ENCODE peak calls at places on chromosomes 16 and 17, in five cellular contexts. One of them, this sample, is unnamed.

GRCh38 chr17:40515011-40515410 is 13.6 kb upstream of the TNS4 start:
- DNase-seq in H9: no peak
- DNase-seq in mesenchymal stem cell: no peak
- DNase-seq in H1: no peak
- DNase-seq in neuronal stem cell: no peak
- DNase-seq in this sample: no peak

GRCh38 chr17:27475070-27475673 is 18.9 kb downstream of the KSR1 start:
- DNase-seq in H9: no peak
- DNase-seq in mesenchymal stem cell: no peak
- DNase-seq in H1: no peak
- DNase-seq in neuronal stem cell: no peak
- DNase-seq in this sample: no peak

GRCh38 chr17:17146791-17147406 is 59.2 kb downstream of the PLD6 start:
- DNase-seq in H9: peak; percentile 88
- DNase-seq in mesenchymal stem cell: no peak
- DNase-seq in H1: no peak
- DNase-seq in neuronal stem cell: no peak
- DNase-seq in this sample: peak; percentile 8

GRCh38 chr16:53771655-53772497 is 67.9 kb downstream of the FTO start:
- DNase-seq in H9: no peak
- DNase-seq in mesenchymal stem cell: no peak
- DNase-seq in H1: no peak
- DNase-seq in neuronal stem cell: no peak
- DNase-seq in this sample: no peak

GRCh38 chr17:7885357-7886226 is 3.0 kb upstream of the CHD3 start:
- DNase-seq in H9: peak; percentile 58
- DNase-seq in mesenchymal stem cell: peak; percentile 64
- DNase-seq in H1: no peak
- DNase-seq in neuronal stem cell: peak; percentile 70
- DNase-seq in this sample: peak; percentile 14

GRCh38 chr16:7853197-7853596 is 520.6 kb downstream of the RBFOX1 start:
- DNase-seq in H9: no peak
- DNase-seq in mesenchymal stem cell: no peak
- DNase-seq in H1: no peak
- DNase-seq in neuronal stem cell: no peak
- DNase-seq in this sample: no peak

GRCh38 chr16:85365120-85365519 is 248.0 kb upstream of the GSE1 start:
- DNase-seq in H9: peak; percentile 47
- DNase-seq in mesenchymal stem cell: peak; percentile 46
- DNase-seq in H1: no peak
- DNase-seq in neuronal stem cell: no peak
- DNase-seq in this sample: peak; percentile 33

GRCh38 chr16:58862334-58863024 is 128.4 kb upstream of the GOT2 start:
- DNase-seq in H9: peak; percentile 73
- DNase-seq in mesenchymal stem cell: no peak
- DNase-seq in H1: peak; percentile 59
- DNase-seq in neuronal stem cell: no peak
- DNase-seq in this sample: no peak

GRCh38 chr17:81061027-81061426 is 26.1 kb downstream of the BAIAP2 start:
- DNase-seq in H9: no peak
- DNase-seq in mesenchymal stem cell: no peak
- DNase-seq in H1: no peak
- DNase-seq in neuronal stem cell: no peak
- DNase-seq in this sample: no peak

GRCh38 chr16:1788095-1788707 is 5.3 kb downstream of the IGFALS start:
- DNase-seq in H9: no peak
- DNase-seq in mesenchymal stem cell: no peak
- DNase-seq in H1: no peak
- DNase-seq in neuronal stem cell: no peak
- DNase-seq in this sample: no peak

GRCh38 chr17:72575542-72576233 is 454.9 kb downstream of the SOX9 start:
- DNase-seq in H9: no peak
- DNase-seq in mesenchymal stem cell: no peak
- DNase-seq in H1: no peak
- DNase-seq in neuronal stem cell: no peak
- DNase-seq in this sample: no peak
- H2BK12ac ChIP-seq in H9: no peak overlapping the region
- H2BK12ac ChIP-seq in mesenchymal stem cell: no peak overlapping the region
- H2BK12ac ChIP-seq in H1: no peak overlapping the region
- H2BK12ac ChIP-seq in neuronal stem cell: peak overlapping the region; percentile 1
- H2BK12ac ChIP-seq in this sample: no peak overlapping the region

DNA sequence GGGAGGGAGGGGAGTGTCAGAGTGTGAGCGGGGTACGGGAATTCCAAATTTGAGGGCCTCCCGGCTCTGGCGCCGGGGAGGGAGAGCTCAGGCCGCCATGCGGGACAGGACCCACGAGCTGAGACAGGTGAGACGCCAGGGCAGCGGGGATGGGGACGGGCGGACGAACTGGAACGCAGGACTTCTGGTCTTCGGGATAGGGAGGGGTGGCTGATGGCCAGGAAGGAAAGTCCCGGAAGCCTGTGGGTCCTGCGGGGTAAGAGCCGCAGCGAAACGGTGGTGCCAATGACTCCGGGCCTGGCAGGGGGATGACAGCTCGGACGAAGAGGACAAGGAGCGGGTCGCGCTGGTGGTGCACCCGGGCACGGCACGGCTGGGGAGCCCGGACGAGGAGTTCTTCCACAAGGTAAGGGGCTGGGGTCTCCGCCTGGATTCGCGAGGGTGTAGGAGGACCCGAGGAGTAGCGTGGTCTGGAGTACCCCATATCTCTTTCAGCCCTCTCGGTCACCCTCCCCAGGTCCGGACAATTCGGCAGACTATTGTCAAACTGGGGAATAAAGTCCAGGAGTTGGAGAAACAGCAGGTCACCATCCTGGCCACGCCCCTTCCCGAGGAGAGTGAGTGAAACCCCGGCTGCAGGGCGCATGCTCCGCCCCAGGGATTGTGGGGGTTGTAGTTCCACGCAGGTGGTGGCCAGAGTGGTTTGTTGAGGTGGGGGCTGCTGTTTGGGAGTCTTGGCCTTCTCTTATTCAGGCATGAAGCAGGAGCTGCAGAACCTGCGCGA is 543 bp downstream of the STX4 start:
- DNase-seq in H9: peak; percentile 83
- DNase-seq in mesenchymal stem cell: peak; percentile 84
- DNase-seq in H1: no peak
- DNase-seq in neuronal stem cell: peak; percentile 77
- DNase-seq in this sample: peak; percentile 88
- H4K91ac ChIP-seq in H9: no peak overlapping the region
- H4K91ac ChIP-seq in mesenchymal stem cell: peak overlapping the region; percentile 67
- H4K91ac ChIP-seq in H1: no peak overlapping the region
- H4K91ac ChIP-seq in neuronal stem cell: no peak overlapping the region
- H4K91ac ChIP-seq in this sample: peak overlapping the region; percentile 38

GRCh38 chr17:79836952-79837887 is 2.0 kb downstream of the CBX4 start:
- DNase-seq in H9: peak; percentile 88
- DNase-seq in mesenchymal stem cell: peak; percentile 86
- DNase-seq in H1: no peak
- DNase-seq in neuronal stem cell: no peak
- DNase-seq in this sample: peak; percentile 78
- H3K27me3 ChIP-seq in H9: peaks cover 64% of the 10 kb centered on the region
- H3K27me3 ChIP-seq in mesenchymal stem cell: peaks cover 23% of the 10 kb centered on the region
- H3K27me3 ChIP-seq in H1: peaks cover 79% of the 10 kb centered on the region
- H3K27me3 ChIP-seq in neuronal stem cell: peaks cover 40% of the 10 kb centered on the region
- H3K27me3 ChIP-seq in this sample: peaks cover 74% of the 10 kb centered on the region

GRCh38 chr17:14121952-14122351 is 52.6 kb downstream of the COX10 start:
- DNase-seq in H9: no peak
- DNase-seq in mesenchymal stem cell: no peak
- DNase-seq in H1: no peak
- DNase-seq in neuronal stem cell: no peak
- DNase-seq in this sample: no peak

GRCh38 chr17:14118951-14119350 is 49.6 kb downstream of the COX10 start:
- DNase-seq in H9: no peak
- DNase-seq in mesenchymal stem cell: no peak
- DNase-seq in H1: no peak
- DNase-seq in neuronal stem cell: no peak
- DNase-seq in this sample: no peak

GRCh38 chr17:14123579-14124278 is 54.4 kb downstream of the COX10 start:
- DNase-seq in H9: no peak
- DNase-seq in mesenchymal stem cell: no peak
- DNase-seq in H1: no peak
- DNase-seq in neuronal stem cell: no peak
- DNase-seq in this sample: no peak

GRCh38 chr17:14116263-14117024 is 47.1 kb downstream of the COX10 start:
- DNase-seq in H9: no peak
- DNase-seq in mesenchymal stem cell: no peak
- DNase-seq in H1: no peak
- DNase-seq in neuronal stem cell: no peak
- DNase-seq in this sample: no peak

GRCh38 chr17:14119546-14119945 is 50.2 kb downstream of the COX10 start:
- DNase-seq in H9: no peak
- DNase-seq in mesenchymal stem cell: no peak
- DNase-seq in H1: no peak
- DNase-seq in neuronal stem cell: no peak
- DNase-seq in this sample: no peak
- H2BK12ac ChIP-seq in H9: no peak overlapping the region
- H2BK12ac ChIP-seq in mesenchymal stem cell: no peak overlapping the region
- H2BK12ac ChIP-seq in H1: no peak overlapping the region
- H2BK12ac ChIP-seq in neuronal stem cell: no peak overlapping the region
- H2BK12ac ChIP-seq in this sample: no peak overlapping the region

DNA sequence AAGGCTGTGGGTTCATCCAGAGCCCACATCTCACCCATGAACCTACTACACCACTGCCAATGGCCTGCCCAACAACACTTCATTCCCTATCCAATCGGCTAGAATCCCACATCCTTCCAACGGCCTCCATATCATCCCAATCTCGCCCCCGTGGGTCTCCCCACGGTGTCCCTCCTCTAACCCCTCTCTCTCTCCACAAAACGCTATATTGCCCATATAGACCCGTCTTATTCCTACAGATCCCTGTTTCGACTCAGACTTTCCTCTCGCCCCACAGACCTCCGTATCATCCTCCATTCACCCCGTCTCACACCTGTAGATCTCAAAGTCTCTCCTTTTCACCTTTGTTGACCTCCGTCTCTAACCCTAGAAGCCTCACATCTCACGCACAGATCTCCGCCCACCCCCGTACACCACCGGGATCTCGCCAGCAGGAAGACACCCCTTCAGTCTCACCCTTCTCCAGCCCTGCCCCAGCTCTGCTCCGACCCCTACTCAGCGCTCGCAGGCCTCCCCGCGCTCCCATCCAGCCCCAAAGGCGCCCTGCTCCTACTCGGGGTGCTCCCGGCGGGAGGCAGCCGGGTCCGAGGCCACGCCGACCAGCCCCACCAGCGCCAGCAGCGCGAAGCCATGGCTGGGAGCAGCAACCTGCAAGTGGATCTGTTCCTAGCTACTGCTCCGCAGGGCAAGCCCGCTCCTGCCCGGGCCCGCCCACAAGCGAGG is at the start of gene FDXR:
- DNase-seq in H9: no peak
- DNase-seq in mesenchymal stem cell: no peak
- DNase-seq in H1: no peak
- DNase-seq in neuronal stem cell: no peak
- DNase-seq in this sample: no peak
- H4K91ac ChIP-seq in H9: no peak within 1 kb of the TSS
- H4K91ac ChIP-seq in mesenchymal stem cell: peak within 1 kb of the TSS; percentile 74
- H4K91ac ChIP-seq in H1: peak within 1 kb of the TSS; percentile 82
- H4K91ac ChIP-seq in neuronal stem cell: no peak within 1 kb of the TSS
- H4K91ac ChIP-seq in this sample: peak within 1 kb of the TSS; percentile 96